ENCODE peak calls at places on chromosomes 5 and 9, in six cellular contexts. D is IMR-90, M is neuronal stem cell, Q is H1, I is trophoblast cell, O is mesenchymal stem cell. Z is an unnamed sample.

GRCh38 chr9:120876842-120877240 is at the start of gene PHF19:
- DNase-seq in M (no peak), D (no peak), O (peak), Q (no peak), I (peak), Z (no peak)

GRCh38 chr5:139061856-139062255 is 136.3 kb downstream of the SIL1 start:
- DNase-seq in I (no peak), Q (no peak), D (peak), M (peak), O (peak), Z (peak)

GRCh38 chr5:162268694-162269481 is 201.3 kb downstream of the GABRG2 start:
- DNase-seq in O (no peak), I (no peak), Q (no peak), M (no peak), D (no peak), Z (no peak)

GRCh38 chr9:132006657-132007370 is 72.9 kb downstream of the MED27 start:
- DNase-seq in M (no peak), D (peak), Q (no peak), O (peak), I (no peak), Z (peak)

GRCh38 chr5:134100283-134101011 is 14.0 kb upstream of the TCF7 start:
- DNase-seq in O (peak), Q (no peak), D (peak), M (no peak), I (peak), Z (peak)

GRCh38 chr5:137181685-137182084 is 317.4 kb downstream of the SPOCK1 start:
- DNase-seq in O (no peak), Q (no peak), I (no peak), M (no peak), D (no peak), Z (peak)

GRCh38 chr5:154779105-154779504 is 23.9 kb downstream of the LARP1 start:
- DNase-seq in O (peak), I (peak), Q (no peak), D (peak), M (no peak), Z (no peak)

GRCh38 chr9:109588415-109588814 is 90.3 kb upstream of the PTPN3 start:
- DNase-seq in I (no peak), O (no peak), D (no peak), Q (no peak), M (no peak), Z (no peak)

GRCh38 chr9:114172981-114173833 is 17.9 kb downstream of the COL27A1 start:
- DNase-seq in Q (no peak), I (peak), D (peak), M (no peak), O (peak), Z (no peak)

GRCh38 chr9:764105-764524 is 77.4 kb upstream of the DMRT1 start:
- DNase-seq in D (peak), Q (peak), I (peak), M (peak), O (peak), Z (peak)
- H3K4me3 ChIP-seq in D (no peak), Q (no peak), I (no peak), M (no peak), O (peak), Z (no peak)

GRCh38 chr9:122812736-122813135 is 12.8 kb downstream of the OR1K1 start:
- DNase-seq in Q (no peak), O (no peak), D (no peak), M (no peak), I (no peak), Z (no peak)

GRCh38 chr9:122806661-122807060 is 6.7 kb downstream of the OR1K1 start:
- DNase-seq in Q (no peak), I (peak), M (no peak), D (no peak), O (no peak), Z (no peak)

GRCh38 chr9:122810306-122810946 is 10.5 kb downstream of the OR1K1 start:
- DNase-seq in M (peak), D (peak), O (peak), I (peak), Q (peak), Z (peak)

GRCh38 chr9:122807271-122807900 is 7.5 kb downstream of the OR1K1 start:
- DNase-seq in O (no peak), M (no peak), Q (no peak), I (peak), D (peak), Z (no peak)

DNA sequence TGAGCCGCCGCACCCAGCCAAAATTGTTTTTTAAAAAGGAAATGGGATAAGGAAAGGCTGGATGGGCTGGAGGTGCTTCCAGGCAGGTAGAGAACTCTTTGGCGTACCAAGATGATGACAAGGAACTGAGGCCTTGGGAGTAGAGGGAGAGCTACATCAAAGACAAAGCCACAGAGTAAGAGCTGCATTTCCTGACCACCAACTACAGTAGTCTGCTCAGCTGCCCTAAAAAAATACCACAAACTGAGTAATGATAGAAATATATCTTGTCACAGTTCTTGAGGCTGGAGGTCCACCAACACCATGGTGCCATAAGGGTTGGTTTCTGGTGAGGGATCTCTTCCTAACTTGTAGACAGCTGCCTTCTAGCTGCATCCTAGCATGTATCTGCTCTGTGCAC is 8.2 kb downstream of the OR1K1 start:
- DNase-seq in Q (no peak), I (no peak), M (no peak), D (no peak), O (no peak), Z (no peak)
- H3K4me2 ChIP-seq in Q (no peak), I (no peak), M (no peak), D (no peak), O (no peak), Z (no peak)

GRCh38 chr5:42361321-42361688 is 61.9 kb upstream of the GHR start:
- DNase-seq in O (no peak), M (no peak), D (no peak), Q (no peak), I (no peak), Z (peak)

GRCh38 chr5:42366051-42366450 is 57.2 kb upstream of the GHR start:
- DNase-seq in D (no peak), Q (no peak), M (no peak), I (peak), O (no peak), Z (peak)

GRCh38 chr5:42360641-42361320 is 62.5 kb upstream of the GHR start:
- DNase-seq in M (no peak), D (no peak), Q (peak), O (no peak), I (no peak), Z (peak)

GRCh38 chr5:42360061-42360460 is 63.2 kb upstream of the GHR start:
- DNase-seq in O (peak), M (no peak), D (peak), Q (no peak), I (no peak), Z (no peak)
- H2AK5ac ChIP-seq in O (no peak), M (no peak), D (no peak), Q (no peak), I (no peak), Z (no peak)

DNA sequence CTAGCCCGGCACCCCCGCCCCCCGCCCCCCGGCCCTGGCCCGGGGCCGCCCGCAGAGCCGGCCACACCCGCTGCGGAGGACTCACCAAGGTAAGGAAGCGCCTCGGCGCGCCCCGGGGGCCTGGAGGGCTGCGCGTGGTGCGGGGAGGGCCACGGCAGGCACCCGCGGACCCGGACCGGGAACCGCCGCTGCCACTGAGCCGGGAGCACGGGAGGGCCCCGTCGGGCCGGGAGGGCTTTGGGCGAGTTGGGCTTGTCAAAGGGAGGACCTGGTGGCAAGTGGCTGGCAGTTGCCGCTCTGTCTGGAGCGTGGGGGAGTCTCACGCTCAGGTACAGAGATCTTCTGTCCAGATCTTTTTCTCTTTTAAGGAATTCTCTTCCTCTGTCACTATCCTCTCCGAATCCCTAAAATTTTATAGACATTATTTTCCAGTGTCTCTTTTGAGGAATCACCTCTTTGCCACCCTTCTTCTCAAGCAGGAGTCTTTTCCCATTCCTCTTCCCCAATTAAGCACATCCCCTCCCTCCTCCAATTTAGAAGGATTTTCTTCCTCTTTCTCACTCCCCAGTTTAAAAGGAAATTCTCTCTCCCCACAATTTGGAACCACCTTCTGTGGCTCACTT is 11.3 kb upstream of the LHX2 start:
- DNase-seq in D (no peak), I (no peak), Q (no peak), O (no peak), M (no peak), Z (peak)
- H3K4me3 ChIP-seq in D (no peak), I (no peak), Q (no peak), O (no peak), M (peak), Z (no peak)

GRCh38 chr9:5871785-5872184 is 18.9 kb upstream of the MLANA start:
- DNase-seq in Q (no peak), O (no peak), I (peak), M (no peak), D (no peak), Z (no peak)

GRCh38 chr9:5870691-5871090 is 20.0 kb upstream of the MLANA start:
- DNase-seq in I (no peak), M (no peak), D (no peak), Q (no peak), O (no peak), Z (no peak)

GRCh38 chr9:5868235-5868634 is 22.5 kb upstream of the MLANA start:
- DNase-seq in Q (no peak), O (no peak), D (no peak), I (peak), M (no peak), Z (no peak)

GRCh38 chr9:5869315-5870019 is 21.2 kb upstream of the MLANA start:
- DNase-seq in M (no peak), D (no peak), Q (no peak), I (peak), O (no peak), Z (peak)

DNA sequence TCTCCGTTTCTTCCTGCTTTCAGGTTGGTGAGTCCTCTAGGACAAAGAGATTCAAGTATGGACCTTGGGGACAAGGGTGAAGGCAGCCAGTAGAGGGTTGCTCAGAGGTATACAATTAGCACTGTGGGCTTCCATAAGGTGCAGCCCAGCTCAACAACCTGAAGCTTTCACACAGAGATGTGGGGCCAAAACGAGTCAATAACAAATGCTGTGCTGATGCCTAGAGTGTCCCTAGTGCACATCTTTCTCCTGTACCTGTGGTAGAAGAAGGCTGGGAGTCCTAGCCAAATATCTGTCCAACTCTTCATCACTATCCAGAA is 20.7 kb upstream of the MLANA start:
- DNase-seq in Q (no peak), I (no peak), D (no peak), O (no peak), M (no peak), Z (no peak)
- H3K4me2 ChIP-seq in Q (no peak), I (no peak), D (no peak), O (no peak), M (no peak), Z (no peak)

GRCh38 chr9:135338546-135338945 is 141.0 kb upstream of the PPP1R26 start:
- DNase-seq in Q (no peak), O (no peak), D (no peak), I (no peak), M (no peak), Z (no peak)

GRCh38 chr9:135336722-135337490 is 142.7 kb upstream of the PPP1R26 start:
- DNase-seq in Q (no peak), M (no peak), D (no peak), I (no peak), O (no peak), Z (no peak)

GRCh38 chr9:135332979-135333748 is 146.4 kb upstream of the PPP1R26 start:
- DNase-seq in I (no peak), M (no peak), D (no peak), O (no peak), Q (no peak), Z (no peak)

GRCh38 chr9:135334953-135335460 is 144.6 kb upstream of the PPP1R26 start:
- DNase-seq in O (no peak), M (no peak), I (no peak), Q (no peak), D (no peak), Z (no peak)

DNA sequence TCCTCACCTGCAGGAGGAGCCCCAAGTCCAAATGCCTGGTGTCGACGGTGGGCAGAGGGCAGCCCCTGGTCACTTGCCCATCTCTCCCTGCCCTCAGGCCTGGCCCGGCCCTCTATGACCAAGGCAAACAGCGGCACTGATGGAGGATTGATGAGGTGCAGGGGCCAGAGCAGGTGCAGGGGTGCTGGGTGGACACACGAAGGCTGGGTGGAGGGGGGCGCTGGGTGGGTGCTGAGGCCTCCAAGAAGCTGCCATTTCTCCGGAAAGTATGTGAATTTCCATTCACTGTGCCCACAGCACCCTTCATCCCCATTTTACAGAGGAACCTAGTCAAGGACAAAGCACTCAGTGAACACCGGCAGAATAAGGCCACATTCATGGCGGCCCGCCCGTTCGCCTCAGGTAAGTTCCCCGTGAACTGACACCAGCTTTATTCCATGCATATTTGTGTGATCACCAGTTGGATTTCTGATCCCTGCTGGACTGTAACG is 143.8 kb upstream of the PPP1R26 start:
- DNase-seq in M (no peak), D (no peak), I (no peak), O (no peak), Q (no peak), Z (no peak)
- H2AK5ac ChIP-seq in M (no peak), D (no peak), I (no peak), O (no peak), Q (no peak), Z (no peak)

GRCh38 chr5:124692324-124692723 is 54.1 kb downstream of the ZNF608 start:
- DNase-seq in O (peak), D (peak), M (no peak), Q (no peak), I (no peak), Z (no peak)
- H3K4me3 ChIP-seq in O (no peak), D (no peak), M (no peak), Q (no peak), I (no peak), Z (no peak)

GRCh38 chr9:13769006-13769405 is 489.5 kb upstream of the MPDZ start:
- DNase-seq in D (no peak), Q (no peak), O (no peak), I (no peak), M (no peak), Z (no peak)
- H3K4me2 ChIP-seq in D (no peak), Q (no peak), O (no peak), I (no peak), M (no peak), Z (no peak)

GRCh38 chr5:150777685-150778084 is 872 bp upstream of the SMIM3 start:
- DNase-seq in I (no peak), O (peak), M (no peak), D (no peak), Q (no peak), Z (no peak)

GRCh38 chr5:150780180-150780692 is 1.7 kb downstream of the SMIM3 start:
- DNase-seq in D (peak), Q (no peak), I (peak), O (peak), M (no peak), Z (no peak)

GRCh38 chr5:150778103-150778516 is 447 bp upstream of the SMIM3 start:
- DNase-seq in Q (no peak), D (peak), I (no peak), M (no peak), O (no peak), Z (no peak)

GRCh38 chr5:150779397-150780179 is 1.0 kb downstream of the SMIM3 start:
- DNase-seq in Q (no peak), I (no peak), D (peak), O (peak), M (no peak), Z (no peak)

DNA sequence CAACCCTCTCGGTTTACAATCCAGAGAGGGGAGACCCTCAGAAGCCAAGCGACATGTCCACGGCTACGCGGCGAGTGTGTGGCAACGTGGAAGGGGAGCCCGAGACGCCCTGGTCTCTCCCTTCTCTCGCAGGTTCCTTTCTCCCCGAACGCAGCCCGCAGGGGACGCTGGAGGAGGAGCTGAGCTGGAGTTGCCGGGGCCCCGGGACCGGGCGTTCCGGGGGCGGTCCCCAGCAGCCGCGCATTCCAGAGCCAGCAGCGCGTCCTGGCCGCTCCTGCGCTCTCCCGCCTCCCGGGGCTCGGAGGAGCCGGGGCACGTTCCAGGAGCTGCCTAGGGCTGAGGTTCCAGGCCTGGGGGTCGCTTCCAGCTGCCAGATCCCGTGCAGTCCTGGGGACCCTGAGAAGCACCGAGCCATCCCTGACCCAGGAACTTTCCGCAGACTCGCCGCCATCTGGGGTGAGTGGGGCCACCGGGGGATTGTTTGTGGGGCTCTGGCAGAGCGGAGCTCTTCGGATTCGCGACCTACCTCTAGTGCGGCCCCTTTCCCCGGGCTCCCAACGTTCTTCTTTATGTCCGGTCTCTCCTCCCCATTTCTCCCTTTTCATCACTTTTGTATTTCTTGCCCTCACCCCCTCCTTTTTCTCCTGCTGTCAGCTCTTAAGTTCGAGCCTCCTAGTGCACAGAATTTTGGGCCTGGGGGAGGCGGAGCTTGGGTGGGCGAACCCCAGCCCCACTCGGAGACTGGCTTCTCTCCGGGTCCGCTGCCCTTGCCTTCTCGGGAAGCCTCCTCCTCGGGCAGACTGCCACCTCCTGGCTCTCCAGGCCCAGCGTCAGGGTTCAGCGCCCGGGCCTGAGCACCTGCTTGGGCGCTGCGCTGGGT is at the start of gene SMIM3:
- DNase-seq in O (peak), M (peak), D (peak), Q (no peak), I (peak), Z (peak)
- H2AK5ac ChIP-seq in O (peak), M (no peak), D (peak), Q (no peak), I (no peak), Z (no peak)

DNA sequence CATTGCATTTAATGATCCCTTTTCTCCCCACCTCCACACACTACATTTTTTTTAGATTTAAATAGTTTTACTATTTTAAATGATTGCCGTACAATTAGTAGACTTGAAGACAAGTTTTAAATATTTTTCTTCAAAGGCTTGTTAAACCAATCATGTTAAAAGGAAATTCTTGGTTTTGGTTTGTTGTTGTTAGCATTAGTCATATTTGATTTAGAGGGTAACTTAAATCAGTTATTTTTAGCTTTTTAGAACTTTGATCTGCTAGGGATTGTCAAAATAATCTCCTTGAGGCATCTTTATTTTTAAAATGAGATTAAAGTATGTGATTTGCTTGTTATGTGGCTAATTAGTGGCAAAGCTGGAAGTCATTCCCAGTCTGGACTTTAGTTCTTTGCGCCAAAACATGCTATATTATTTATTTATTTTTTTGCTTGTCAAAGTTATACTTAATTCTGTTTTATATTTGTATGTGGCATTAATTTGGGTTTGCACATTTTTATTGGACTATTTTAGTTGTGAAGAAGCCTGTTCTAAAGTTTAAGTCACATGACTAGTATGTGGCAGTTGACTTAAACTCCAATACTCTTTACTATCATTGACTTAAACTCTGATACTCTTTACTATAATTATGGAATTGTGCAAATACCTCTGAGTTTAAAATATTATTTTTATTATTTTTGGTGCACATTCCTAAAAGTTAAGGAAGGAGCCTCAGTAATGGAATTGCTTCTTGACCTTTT is 14.7 kb downstream of the ITGA1 start:
- DNase-seq in I (no peak), O (no peak), M (no peak), Q (no peak), D (peak), Z (no peak)
- H3K4me3 ChIP-seq in I (no peak), O (peak), M (no peak), Q (no peak), D (peak), Z (no peak)